ENCODE peak calls at places on chromosomes 2 and 18, in eight cellular contexts. F, Q, L, R, U, O, J and B are unnamed samples.

GRCh38 chr2:174023591-174024523 is 58.7 kb upstream of the SP3 start:
- DNase-seq in O (no peak), U (no peak), J (no peak), L (peak), F (peak), R (no peak), Q (peak), B (peak)

GRCh38 chr18:1544016-1544415 is 639.3 kb downstream of the ADCYAP1 start:
- DNase-seq in L (no peak), F (no peak), R (no peak), Q (no peak), U (no peak), O (no peak), J (no peak), B (no peak)

GRCh38 chr18:5542393-5543035 is 1.3 kb downstream of the EPB41L3 start:
- DNase-seq in O (no peak), Q (no peak), U (peak), L (peak), F (peak), R (no peak), J (no peak), B (peak)

GRCh38 chr2:236871500-236872001 is 214.1 kb upstream of the COPS8 start:
- DNase-seq in Q (peak), O (no peak), J (peak), R (no peak), F (no peak), U (no peak), L (no peak), B (peak)

GRCh38 chr2:150225030-150225429 is 262.4 kb downstream of the RND3 start:
- DNase-seq in R (no peak), L (no peak), F (no peak), O (no peak), J (no peak), U (no peak), Q (no peak), B (no peak)

GRCh38 chr2:109217362-109218086 is 88.5 kb downstream of the SH3RF3 start:
- DNase-seq in F (no peak), U (no peak), O (no peak), Q (peak), L (no peak), R (peak), J (no peak), B (no peak)

GRCh38 chr2:1482981-1483380 is 69.7 kb downstream of the TPO start:
- DNase-seq in J (no peak), U (no peak), L (no peak), O (no peak), Q (no peak), R (no peak), F (no peak), B (no peak)

GRCh38 chr2:224220581-224221255 is 181.2 kb downstream of the FAM124B start:
- DNase-seq in U (no peak), Q (peak), O (no peak), L (no peak), J (no peak), R (no peak), F (no peak), B (no peak)

GRCh38 chr2:223563462-223563861 is 38.7 kb downstream of the SCG2 start:
- DNase-seq in Q (peak), U (no peak), F (no peak), J (peak), R (no peak), L (no peak), O (no peak), B (no peak)

GRCh38 chr2:84938194-84938879 is 32.6 kb upstream of the KCMF1 start:
- DNase-seq in Q (no peak), R (no peak), F (no peak), L (no peak), O (peak), U (no peak), J (no peak), B (no peak)

GRCh38 chr2:26229595-26229994 is 14.8 kb downstream of the HADHA start:
- DNase-seq in F (no peak), O (no peak), J (no peak), U (no peak), R (no peak), Q (no peak), L (no peak), B (no peak)

GRCh38 chr18:24112874-24113615 is 25.8 kb upstream of the CABYR start:
- DNase-seq in F (peak), R (no peak), J (peak), U (no peak), Q (peak), L (no peak), O (no peak), B (peak)

GRCh38 chr18:56891116-56891515 is 240.0 kb downstream of the WDR7 start:
- DNase-seq in O (no peak), L (no peak), R (no peak), U (no peak), J (no peak), F (no peak), Q (no peak), B (no peak)

GRCh38 chr18:56902653-56903052 is 244.2 kb upstream of the BOD1L2 start:
- DNase-seq in U (no peak), Q (no peak), L (no peak), O (peak), R (no peak), F (no peak), J (peak), B (no peak)

GRCh38 chr18:66632771-66633170 is 28.9 kb upstream of the CDH19 start:
- DNase-seq in F (no peak), O (no peak), U (no peak), R (no peak), J (no peak), L (no peak), Q (no peak), B (no peak)

GRCh38 chr2:134718095-134718955 is 475 bp downstream of the TMEM163 start:
- DNase-seq in Q (no peak), L (peak), F (peak), R (peak), O (peak), J (no peak), U (no peak), B (peak)

GRCh38 chr2:20539133-20539719 is 92.4 kb downstream of the RHOB start:
- DNase-seq in L (no peak), U (no peak), F (no peak), Q (no peak), J (no peak), O (no peak), R (no peak), B (no peak)

GRCh38 chr2:69585855-69586560 is 57.5 kb downstream of the AAK1 start:
- DNase-seq in O (no peak), L (peak), Q (no peak), U (no peak), J (no peak), R (peak), F (no peak), B (no peak)

GRCh38 chr2:97761192-97761591 is 47.8 kb downstream of the ZAP70 start:
- DNase-seq in J (no peak), R (peak), Q (no peak), O (no peak), L (no peak), U (no peak), F (no peak), B (no peak)

GRCh38 chr2:24492283-24493272 is 1.5 kb downstream of the NCOA1 start:
- DNase-seq in R (peak), L (peak), U (no peak), J (no peak), Q (no peak), F (peak), O (no peak), B (no peak)

GRCh38 chr2:64807417-64807816 is 153.7 kb upstream of the SERTAD2 start:
- DNase-seq in L (no peak), O (peak), R (no peak), U (no peak), F (no peak), J (peak), Q (peak), B (no peak)

GRCh38 chr2:148817210-148817708 is 57.8 kb upstream of the KIF5C start:
- DNase-seq in J (no peak), U (no peak), Q (peak), O (no peak), R (no peak), F (no peak), L (peak), B (no peak)

GRCh38 chr18:6595666-6596065 is 133.8 kb upstream of the ARHGAP28 start:
- DNase-seq in O (no peak), Q (no peak), U (no peak), R (no peak), J (no peak), F (no peak), L (no peak), B (no peak)

GRCh38 chr2:26298638-26299393 is 47.1 kb upstream of the SELENOI start:
- DNase-seq in L (peak), U (peak), J (no peak), O (peak), Q (peak), F (peak), R (peak), B (no peak)

GRCh38 chr18:23943104-23943503 is 71.5 kb upstream of the TTC39C start:
- DNase-seq in O (peak), U (no peak), J (no peak), R (no peak), L (no peak), F (no peak), Q (no peak), B (no peak)

GRCh38 chr2:46351388-46352141 is 54.4 kb downstream of the EPAS1 start:
- DNase-seq in R (peak), L (no peak), F (no peak), J (no peak), U (no peak), O (no peak), Q (no peak), B (no peak)

GRCh38 chr18:22604390-22604985 is 186.8 kb upstream of the CTAGE1 start:
- DNase-seq in F (peak), O (no peak), Q (no peak), U (no peak), J (no peak), L (no peak), R (no peak), B (no peak)

GRCh38 chr18:58793361-58793760 is 71.3 kb upstream of the ZNF532 start:
- DNase-seq in O (no peak), Q (peak), R (no peak), U (no peak), J (peak), L (no peak), F (no peak), B (no peak)

GRCh38 chr2:75570948-75571729 is 10.4 kb upstream of the EVA1A start:
- DNase-seq in J (no peak), L (no peak), R (no peak), Q (no peak), F (peak), U (no peak), O (no peak), B (peak)

GRCh38 chr2:233799716-233800115 is 21.6 kb downstream of the MROH2A start:
- DNase-seq in U (no peak), F (no peak), Q (no peak), L (no peak), O (no peak), R (peak), J (no peak), B (no peak)

GRCh38 chr2:3254438-3254941 is 123.1 kb downstream of the EIPR1 start:
- DNase-seq in L (no peak), Q (no peak), U (no peak), R (peak), O (peak), J (no peak), F (no peak), B (no peak)

GRCh38 chr2:5520352-5520996 is 171.7 kb upstream of the SOX11 start:
- DNase-seq in R (no peak), F (no peak), Q (no peak), O (no peak), J (no peak), U (no peak), L (no peak), B (no peak)

GRCh38 chr2:160517731-160518130 is 24.1 kb upstream of the RBMS1 start:
- DNase-seq in U (no peak), J (no peak), Q (no peak), F (no peak), R (no peak), L (no peak), O (no peak), B (no peak)

GRCh38 chr2:215920244-215921100 is 92.9 kb downstream of the MREG start:
- DNase-seq in R (peak), O (peak), F (peak), U (peak), J (peak), L (peak), Q (peak), B (peak)

GRCh38 chr2:207313947-207314346 is 148.2 kb upstream of the KLF7 start:
- DNase-seq in J (no peak), L (no peak), U (no peak), O (no peak), Q (no peak), R (no peak), F (no peak), B (no peak)

GRCh38 chr2:207308519-207309224 is 142.9 kb upstream of the KLF7 start:
- DNase-seq in L (no peak), R (no peak), Q (no peak), J (no peak), F (no peak), U (no peak), O (no peak), B (no peak)

GRCh38 chr2:207315131-207315530 is 149.4 kb upstream of the KLF7 start:
- DNase-seq in Q (no peak), O (no peak), L (no peak), F (no peak), U (no peak), J (no peak), R (no peak), B (peak)

GRCh38 chr2:207312006-207312356 is 146.2 kb upstream of the KLF7 start:
- DNase-seq in J (no peak), O (no peak), Q (no peak), F (no peak), L (no peak), R (no peak), U (no peak), B (no peak)

GRCh38 chr2:207311316-207312005 is 145.7 kb upstream of the KLF7 start:
- DNase-seq in F (peak), U (no peak), O (peak), J (peak), R (no peak), Q (peak), L (no peak), B (no peak)
- TF ChIP-seq CTCF in F (no peak), U (no peak), O (no peak), J (no peak), R (no peak), Q (peak), L (no peak), B (peak)

DNA sequence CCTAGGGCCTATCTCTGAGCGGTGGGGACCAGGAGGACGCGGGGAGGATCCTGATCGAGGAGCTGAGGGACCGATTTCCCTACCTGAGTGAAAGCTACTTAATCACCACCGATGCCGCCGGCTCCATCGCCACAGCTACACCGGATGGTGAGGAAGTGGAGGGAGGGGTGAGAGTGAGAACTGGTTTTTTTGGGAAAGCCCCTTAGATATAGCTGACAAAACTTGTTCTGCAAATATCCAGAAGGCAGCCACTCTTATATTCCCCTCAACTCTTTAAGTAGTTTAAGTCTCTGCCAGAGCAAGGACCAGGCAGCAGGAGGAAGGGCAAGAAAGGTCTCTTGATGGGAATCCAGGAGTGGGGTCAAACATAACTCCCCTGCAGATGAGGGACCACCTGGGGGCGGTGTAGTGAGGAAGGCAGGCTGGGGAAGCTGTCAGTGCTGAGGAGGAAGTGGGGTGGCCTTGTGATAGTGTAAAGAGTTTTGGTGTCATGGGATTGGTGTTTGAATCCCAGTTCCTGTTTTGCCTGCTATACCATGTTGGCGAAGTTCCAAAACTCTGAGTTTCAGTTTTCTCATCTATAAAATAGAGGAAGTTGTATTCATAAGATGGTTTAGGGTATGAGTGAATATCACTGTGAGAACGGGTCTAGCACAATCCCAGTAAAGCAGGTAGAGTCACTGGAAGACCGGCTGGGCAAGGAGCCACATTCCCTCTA is 3.4 kb downstream of the NAGK start:
- DNase-seq in L (no peak), F (no peak), U (no peak), J (no peak), Q (no peak), R (peak), O (peak), B (no peak)
- TF ChIP-seq CTCF in L (no peak), F (no peak), U (no peak), J (no peak), Q (peak), R (no peak), O (peak), B (no peak)

GRCh38 chr2:164734196-164734595 is 107.4 kb downstream of the COBLL1 start:
- DNase-seq in Q (no peak), F (no peak), J (no peak), O (no peak), R (no peak), U (no peak), L (peak), B (no peak)
- TF ChIP-seq CTCF in Q (no peak), F (no peak), J (no peak), O (no peak), R (no peak), U (no peak), L (no peak), B (no peak)

DNA sequence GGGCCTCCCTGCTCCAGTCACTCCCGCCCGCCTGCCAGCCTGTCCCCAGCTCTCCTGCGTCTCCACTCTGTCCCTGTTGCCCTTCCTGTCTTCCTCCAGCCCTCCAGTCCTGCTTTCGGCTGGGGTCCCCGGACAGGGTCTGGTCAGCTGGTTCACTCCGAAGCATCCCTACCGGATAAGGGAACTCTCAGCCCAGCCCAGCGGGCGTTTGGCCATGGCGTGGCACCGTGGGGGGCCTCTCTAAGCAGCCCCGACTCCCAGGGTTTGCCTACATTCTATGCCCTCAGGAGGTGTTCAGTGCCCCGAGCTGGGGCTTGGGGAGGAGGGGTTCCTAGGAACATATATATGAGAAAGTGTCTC is 183.0 kb upstream of the HAAO start:
- DNase-seq in J (no peak), Q (no peak), F (peak), O (no peak), L (no peak), R (no peak), U (no peak), B (no peak)
- TF ChIP-seq CTCF in J (peak), Q (peak), F (no peak), O (no peak), L (no peak), R (no peak), U (no peak), B (no peak)

GRCh38 chr2:94869131-94869530 is 2.1 kb upstream of the TEKT4 start:
- DNase-seq in U (no peak), Q (no peak), J (no peak), L (no peak), F (no peak), O (no peak), R (no peak), B (no peak)

GRCh38 chr2:94872088-94872618 is 923 bp downstream of the TEKT4 start:
- DNase-seq in R (no peak), F (no peak), O (no peak), L (no peak), Q (no peak), J (no peak), U (no peak), B (no peak)

GRCh38 chr2:94869552-94870391 is 1.5 kb upstream of the TEKT4 start:
- DNase-seq in R (no peak), U (no peak), O (no peak), L (no peak), J (no peak), F (no peak), Q (no peak), B (no peak)

GRCh38 chr2:94871226-94872087 is at the start of gene TEKT4:
- DNase-seq in L (no peak), U (no peak), J (no peak), F (peak), R (no peak), Q (no peak), O (no peak), B (peak)

GRCh38 chr2:94870392-94871225 is 621 bp upstream of the TEKT4 start:
- DNase-seq in R (peak), U (no peak), L (no peak), J (no peak), F (peak), Q (no peak), O (no peak), B (peak)
- TF ChIP-seq CTCF in R (no peak), U (no peak), L (peak), J (peak), F (no peak), Q (peak), O (peak), B (peak)

GRCh38 chr2:124032799-124033198 is 7.7 kb downstream of the CNTNAP5 start:
- DNase-seq in L (no peak), Q (no peak), R (no peak), J (no peak), O (no peak), U (no peak), F (no peak), B (no peak)
- TF ChIP-seq CTCF in L (no peak), Q (no peak), R (no peak), J (no peak), O (no peak), U (no peak), F (no peak), B (no peak)

GRCh38 chr18:13464432-13465125 is 246.0 kb downstream of the LDLRAD4 start:
- DNase-seq in U (no peak), J (no peak), R (peak), L (no peak), Q (no peak), O (peak), F (no peak), B (no peak)
- TF ChIP-seq CTCF in U (no peak), J (no peak), R (no peak), L (no peak), Q (no peak), O (no peak), F (no peak), B (no peak)